ENCODE peak calls at places on chromosomes 11 and 22, in seven cellular contexts. One of them, this sample, is unnamed.

GRCh38 chr22:25156736-25157135 is 42.9 kb upstream of the CRYBB3 start:
- DNase-seq in activated CD4-positive, alpha-beta T cell treated with anti-CD3 and anti-CD28 coated beads, Interleukin-2, amount 10 ng/mL, durations not matched to agents 24 days and 14 days: no peak
- DNase-seq in T-helper 1 cell: no peak
- DNase-seq in CD4-positive, alpha-beta T cell: no peak
- DNase-seq in IMR-90: no peak
- DNase-seq in stromal cell of bone marrow: no peak
- DNase-seq in activated T-cell treated with anti-CD3 and anti-CD28 coated beads for 1 hour: no peak
- DNase-seq in this sample: no peak

GRCh38 chr11:67486481-67487195 is 3.8 kb downstream of the AIP start:
- DNase-seq in activated CD4-positive, alpha-beta T cell treated with anti-CD3 and anti-CD28 coated beads, Interleukin-2, amount 10 ng/mL, durations not matched to agents 24 days and 14 days: peak
- DNase-seq in T-helper 1 cell: no peak
- DNase-seq in CD4-positive, alpha-beta T cell: no peak
- DNase-seq in IMR-90: no peak
- DNase-seq in stromal cell of bone marrow: no peak
- DNase-seq in activated T-cell treated with anti-CD3 and anti-CD28 coated beads for 1 hour: no peak
- DNase-seq in this sample: peak

GRCh38 chr11:1488575-1489180 is 2.1 kb upstream of the MOB2 start:
- DNase-seq in activated CD4-positive, alpha-beta T cell treated with anti-CD3 and anti-CD28 coated beads, Interleukin-2, amount 10 ng/mL, durations not matched to agents 24 days and 14 days: no peak
- DNase-seq in T-helper 1 cell: no peak
- DNase-seq in CD4-positive, alpha-beta T cell: no peak
- DNase-seq in IMR-90: no peak
- DNase-seq in stromal cell of bone marrow: no peak
- DNase-seq in activated T-cell treated with anti-CD3 and anti-CD28 coated beads for 1 hour: no peak
- DNase-seq in this sample: peak

GRCh38 chr22:46297151-46297819 is 615 bp downstream of the GTSE1 start:
- DNase-seq in activated CD4-positive, alpha-beta T cell treated with anti-CD3 and anti-CD28 coated beads, Interleukin-2, amount 10 ng/mL, durations not matched to agents 24 days and 14 days: peak
- DNase-seq in T-helper 1 cell: no peak
- DNase-seq in CD4-positive, alpha-beta T cell: no peak
- DNase-seq in IMR-90: peak
- DNase-seq in stromal cell of bone marrow: peak
- DNase-seq in activated T-cell treated with anti-CD3 and anti-CD28 coated beads for 1 hour: no peak
- DNase-seq in this sample: no peak

GRCh38 chr11:35101223-35101622 is 37.7 kb upstream of the CD44 start:
- DNase-seq in activated CD4-positive, alpha-beta T cell treated with anti-CD3 and anti-CD28 coated beads, Interleukin-2, amount 10 ng/mL, durations not matched to agents 24 days and 14 days: no peak
- DNase-seq in T-helper 1 cell: no peak
- DNase-seq in CD4-positive, alpha-beta T cell: no peak
- DNase-seq in IMR-90: no peak
- DNase-seq in stromal cell of bone marrow: no peak
- DNase-seq in activated T-cell treated with anti-CD3 and anti-CD28 coated beads for 1 hour: no peak
- DNase-seq in this sample: no peak

GRCh38 chr11:19405966-19406365 is 165.2 kb upstream of the E2F8 start:
- DNase-seq in activated CD4-positive, alpha-beta T cell treated with anti-CD3 and anti-CD28 coated beads, Interleukin-2, amount 10 ng/mL, durations not matched to agents 24 days and 14 days: no peak
- DNase-seq in T-helper 1 cell: no peak
- DNase-seq in CD4-positive, alpha-beta T cell: no peak
- DNase-seq in IMR-90: no peak
- DNase-seq in stromal cell of bone marrow: no peak
- DNase-seq in activated T-cell treated with anti-CD3 and anti-CD28 coated beads for 1 hour: no peak
- DNase-seq in this sample: no peak

GRCh38 chr11:76740772-76741171 is 42.4 kb upstream of the TSKU start:
- DNase-seq in activated CD4-positive, alpha-beta T cell treated with anti-CD3 and anti-CD28 coated beads, Interleukin-2, amount 10 ng/mL, durations not matched to agents 24 days and 14 days: no peak
- DNase-seq in T-helper 1 cell: no peak
- DNase-seq in CD4-positive, alpha-beta T cell: no peak
- DNase-seq in IMR-90: no peak
- DNase-seq in stromal cell of bone marrow: no peak
- DNase-seq in activated T-cell treated with anti-CD3 and anti-CD28 coated beads for 1 hour: no peak
- DNase-seq in this sample: no peak

GRCh38 chr11:128904303-128904871 is 13.2 kb downstream of the KCNJ5 start:
- DNase-seq in activated CD4-positive, alpha-beta T cell treated with anti-CD3 and anti-CD28 coated beads, Interleukin-2, amount 10 ng/mL, durations not matched to agents 24 days and 14 days: no peak
- DNase-seq in T-helper 1 cell: no peak
- DNase-seq in CD4-positive, alpha-beta T cell: no peak
- DNase-seq in IMR-90: no peak
- DNase-seq in stromal cell of bone marrow: no peak
- DNase-seq in activated T-cell treated with anti-CD3 and anti-CD28 coated beads for 1 hour: no peak
- DNase-seq in this sample: no peak

GRCh38 chr11:70507466-70508230 is 109.3 kb downstream of the CTTN start:
- DNase-seq in activated CD4-positive, alpha-beta T cell treated with anti-CD3 and anti-CD28 coated beads, Interleukin-2, amount 10 ng/mL, durations not matched to agents 24 days and 14 days: no peak
- DNase-seq in T-helper 1 cell: no peak
- DNase-seq in CD4-positive, alpha-beta T cell: no peak
- DNase-seq in IMR-90: no peak
- DNase-seq in stromal cell of bone marrow: no peak
- DNase-seq in activated T-cell treated with anti-CD3 and anti-CD28 coated beads for 1 hour: no peak
- DNase-seq in this sample: peak

GRCh38 chr11:86398106-86398505 is 23.4 kb downstream of the CCDC81 start:
- DNase-seq in activated CD4-positive, alpha-beta T cell treated with anti-CD3 and anti-CD28 coated beads, Interleukin-2, amount 10 ng/mL, durations not matched to agents 24 days and 14 days: no peak
- DNase-seq in T-helper 1 cell: no peak
- DNase-seq in CD4-positive, alpha-beta T cell: no peak
- DNase-seq in IMR-90: no peak
- DNase-seq in stromal cell of bone marrow: no peak
- DNase-seq in activated T-cell treated with anti-CD3 and anti-CD28 coated beads for 1 hour: no peak
- DNase-seq in this sample: no peak

GRCh38 chr11:76443254-76443935 is 1.4 kb upstream of the EMSY start:
- DNase-seq in activated CD4-positive, alpha-beta T cell treated with anti-CD3 and anti-CD28 coated beads, Interleukin-2, amount 10 ng/mL, durations not matched to agents 24 days and 14 days: no peak
- DNase-seq in T-helper 1 cell: no peak
- DNase-seq in CD4-positive, alpha-beta T cell: no peak
- DNase-seq in IMR-90: no peak
- DNase-seq in stromal cell of bone marrow: peak
- DNase-seq in activated T-cell treated with anti-CD3 and anti-CD28 coated beads for 1 hour: no peak
- DNase-seq in this sample: no peak